ENCODE peak calls at places on chromosomes 7 and 10, in eight cellular contexts. Z, K, W, B, D, F, O and C are unnamed samples.

GRCh38 chr10:89705466-89705865 is 4.1 kb downstream of the KIF20B start:
- DNase-seq in Z (no peak), K (no peak), W (no peak), B (no peak), D (no peak), F (no peak), O (no peak), C (no peak)

GRCh38 chr10:129761166-129761565 is 202.9 kb downstream of the EBF3 start:
- DNase-seq in Z (no peak), K (no peak), W (no peak), B (no peak), D (no peak), F (no peak), O (no peak), C (no peak)

GRCh38 chr10:72567421-72567820 is 58.5 kb downstream of the MICU1 start:
- DNase-seq in Z (no peak), K (no peak), W (peak), B (no peak), D (no peak), F (peak), O (no peak), C (no peak)

GRCh38 chr10:86968271-86968993 is at the start of gene ADIRF:
- DNase-seq in Z (no peak), K (no peak), W (peak), B (no peak), D (no peak), F (no peak), O (no peak), C (no peak)

GRCh38 chr10:103114876-103115275 is 78.2 kb downstream of the NT5C2 start:
- DNase-seq in Z (no peak), K (no peak), W (no peak), B (no peak), D (no peak), F (no peak), O (no peak), C (no peak)

GRCh38 chr7:8365499-8366110 is 67.8 kb upstream of the NXPH1 start:
- DNase-seq in Z (no peak), K (no peak), W (no peak), B (peak), D (no peak), F (peak), O (no peak), C (peak)

GRCh38 chr10:132627736-132628512 is 90.3 kb downstream of the INPP5A start:
- DNase-seq in Z (peak), K (no peak), W (no peak), B (no peak), D (peak), F (no peak), O (no peak), C (no peak)

GRCh38 chr10:79446451-79447020 is 1.1 kb upstream of the ZCCHC24 start:
- DNase-seq in Z (peak), K (peak), W (peak), B (no peak), D (peak), F (no peak), O (no peak), C (peak)

GRCh38 chr7:29593458-29593857 is 29.8 kb downstream of the PRR15 start:
- DNase-seq in Z (no peak), K (no peak), W (no peak), B (no peak), D (no peak), F (no peak), O (no peak), C (no peak)

GRCh38 chr7:1713502-1714484 is 43.7 kb downstream of the ELFN1 start:
- DNase-seq in Z (peak), K (peak), W (no peak), B (peak), D (no peak), F (no peak), O (no peak), C (no peak)

GRCh38 chr10:86317949-86318725 is 48.5 kb downstream of the GRID1 start:
- DNase-seq in Z (no peak), K (no peak), W (no peak), B (no peak), D (peak), F (no peak), O (no peak), C (no peak)

GRCh38 chr7:65980478-65981250 is 1.3 kb downstream of the GUSB start:
- DNase-seq in Z (peak), K (no peak), W (peak), B (no peak), D (peak), F (no peak), O (peak), C (no peak)

GRCh38 chr7:101717986-101718746 is 89.1 kb upstream of the MYL10 start:
- DNase-seq in Z (no peak), K (no peak), W (no peak), B (no peak), D (no peak), F (no peak), O (no peak), C (no peak)

GRCh38 chr7:87506243-87507180 is 31.0 kb upstream of the ABCB4 start:
- DNase-seq in Z (no peak), K (no peak), W (no peak), B (no peak), D (no peak), F (peak), O (no peak), C (no peak)

GRCh38 chr7:65269150-65269856 is 104.4 kb upstream of the ZNF92 start:
- DNase-seq in Z (peak), K (peak), W (no peak), B (peak), D (peak), F (peak), O (peak), C (peak)

GRCh38 chr10:21638681-21639080 is 104.6 kb downstream of the MLLT10 start:
- DNase-seq in Z (no peak), K (no peak), W (no peak), B (no peak), D (no peak), F (no peak), O (no peak), C (no peak)